ENCODE peak calls at places on chromosomes 12 and 14, in six cellular contexts. One of them, this sample, is unnamed.
A peak's percentile ranks its signal among the peaks of the same experiment; 100 is the strongest.

GRCh38 chr12:116142936-116143882 is 134.3 kb downstream of the MED13L start:
- DNase-seq in H9: no peak
- DNase-seq in Panc1: no peak
- DNase-seq in neural progenitor cell: no peak
- DNase-seq in lower lobe of right lung: no peak
- DNase-seq in OCI-LY7: no peak
- DNase-seq in this sample: no peak

GRCh38 chr12:84779169-84779568 is 133.4 kb downstream of the SLC6A15 start:
- DNase-seq in neural progenitor cell: no peak
- DNase-seq in OCI-LY7: no peak
- DNase-seq in lower lobe of right lung: no peak
- DNase-seq in Panc1: no peak
- DNase-seq in H9: no peak
- DNase-seq in this sample: no peak

GRCh38 chr12:88578821-88579518 is 1.3 kb downstream of the KITLG start:
- DNase-seq in neural progenitor cell: peak; percentile 64
- DNase-seq in OCI-LY7: no peak
- DNase-seq in lower lobe of right lung: no peak
- DNase-seq in H9: peak; percentile 64
- DNase-seq in Panc1: no peak
- DNase-seq in this sample: no peak

GRCh38 chr14:89721991-89722390 is 232.5 kb downstream of the EFCAB11 start:
- DNase-seq in lower lobe of right lung: no peak
- DNase-seq in neural progenitor cell: no peak
- DNase-seq in Panc1: no peak
- DNase-seq in OCI-LY7: no peak
- DNase-seq in H9: no peak
- DNase-seq in this sample: no peak

GRCh38 chr12:7013101-7013500 is 5.2 kb downstream of the LPCAT3 start:
- DNase-seq in OCI-LY7: no peak
- DNase-seq in Panc1: no peak
- DNase-seq in neural progenitor cell: no peak
- DNase-seq in lower lobe of right lung: no peak
- DNase-seq in H9: no peak
- DNase-seq in this sample: no peak

GRCh38 chr14:76109087-76109880 is 42.4 kb upstream of the GPATCH2L start:
- DNase-seq in neural progenitor cell: no peak
- DNase-seq in OCI-LY7: no peak
- DNase-seq in lower lobe of right lung: no peak
- DNase-seq in Panc1: no peak
- DNase-seq in H9: no peak
- DNase-seq in this sample: no peak

GRCh38 chr12:92753976-92754885 is 51.4 kb downstream of the PLEKHG7 start:
- DNase-seq in Panc1: no peak
- DNase-seq in OCI-LY7: no peak
- DNase-seq in neural progenitor cell: no peak
- DNase-seq in H9: no peak
- DNase-seq in lower lobe of right lung: no peak
- DNase-seq in this sample: no peak

GRCh38 chr12:102659200-102659911 is 179.0 kb upstream of the IGF1 start:
- DNase-seq in Panc1: no peak
- DNase-seq in lower lobe of right lung: no peak
- DNase-seq in H9: no peak
- DNase-seq in OCI-LY7: no peak
- DNase-seq in neural progenitor cell: no peak
- DNase-seq in this sample: no peak

GRCh38 chr14:98226411-98226810 is 1045.6 kb downstream of the BCL11B start:
- DNase-seq in H9: no peak
- DNase-seq in lower lobe of right lung: no peak
- DNase-seq in neural progenitor cell: no peak
- DNase-seq in Panc1: no peak
- DNase-seq in OCI-LY7: no peak
- DNase-seq in this sample: no peak

GRCh38 chr14:33934043-33934750 is 16.7 kb downstream of the EGLN3 start:
- DNase-seq in lower lobe of right lung: no peak
- DNase-seq in OCI-LY7: no peak
- DNase-seq in H9: no peak
- DNase-seq in Panc1: no peak
- DNase-seq in neural progenitor cell: no peak
- DNase-seq in this sample: no peak

GRCh38 chr12:116861331-116861730 is 19.9 kb downstream of the HRK start:
- DNase-seq in OCI-LY7: peak; percentile 92
- DNase-seq in lower lobe of right lung: no peak
- DNase-seq in H9: peak; percentile 60
- DNase-seq in neural progenitor cell: peak; percentile 34
- DNase-seq in Panc1: no peak
- DNase-seq in this sample: peak; percentile 74

GRCh38 chr14:31487891-31488290 is at the start of gene GPR33:
- DNase-seq in H9: no peak
- DNase-seq in Panc1: no peak
- DNase-seq in neural progenitor cell: no peak
- DNase-seq in OCI-LY7: no peak
- DNase-seq in lower lobe of right lung: no peak
- DNase-seq in this sample: no peak

GRCh38 chr14:89617471-89618291 is 200.6 kb upstream of the FOXN3 start:
- DNase-seq in Panc1: no peak
- DNase-seq in neural progenitor cell: peak; percentile 60
- DNase-seq in H9: no peak
- DNase-seq in OCI-LY7: peak; percentile 63
- DNase-seq in lower lobe of right lung: no peak
- DNase-seq in this sample: peak; percentile 13

GRCh38 chr12:15837141-15837781 is 44.9 kb upstream of the STRAP start:
- DNase-seq in H9: no peak
- DNase-seq in Panc1: no peak
- DNase-seq in OCI-LY7: no peak
- DNase-seq in lower lobe of right lung: no peak
- DNase-seq in neural progenitor cell: no peak
- DNase-seq in this sample: no peak

GRCh38 chr12:52402377-52402776 is 3.8 kb downstream of the KRT82 start:
- DNase-seq in lower lobe of right lung: no peak
- DNase-seq in neural progenitor cell: no peak
- DNase-seq in Panc1: no peak
- DNase-seq in OCI-LY7: no peak
- DNase-seq in H9: no peak
- DNase-seq in this sample: no peak

GRCh38 chr14:105917933-105918436 is 391.6 kb downstream of the TMEM121 start:
- DNase-seq in H9: no peak
- DNase-seq in OCI-LY7: no peak
- DNase-seq in neural progenitor cell: no peak
- DNase-seq in Panc1: no peak
- DNase-seq in lower lobe of right lung: peak; percentile 32
- DNase-seq in this sample: peak; percentile 1

GRCh38 chr14:67942311-67942710 is 122.7 kb downstream of the RAD51B start:
- DNase-seq in Panc1: no peak
- DNase-seq in lower lobe of right lung: no peak
- DNase-seq in OCI-LY7: no peak
- DNase-seq in neural progenitor cell: no peak
- DNase-seq in H9: no peak
- DNase-seq in this sample: no peak

GRCh38 chr14:77000340-77001235 is 27.9 kb downstream of the IRF2BPL start:
- DNase-seq in H9: no peak
- DNase-seq in Panc1: no peak
- DNase-seq in lower lobe of right lung: no peak
- DNase-seq in neural progenitor cell: peak; percentile 46
- DNase-seq in OCI-LY7: peak; percentile 76
- DNase-seq in this sample: peak; percentile 37

GRCh38 chr12:78088391-78088832 is 257.7 kb downstream of the NAV3 start:
- DNase-seq in neural progenitor cell: no peak
- DNase-seq in OCI-LY7: peak; percentile 16
- DNase-seq in H9: no peak
- DNase-seq in lower lobe of right lung: no peak
- DNase-seq in Panc1: peak; percentile 1
- DNase-seq in this sample: no peak

GRCh38 chr14:103427485-103428443 is 42.5 kb downstream of the MARK3 start:
- DNase-seq in lower lobe of right lung: no peak
- DNase-seq in neural progenitor cell: peak; percentile 8
- DNase-seq in OCI-LY7: no peak
- DNase-seq in H9: peak; percentile 77
- DNase-seq in Panc1: no peak
- DNase-seq in this sample: no peak

GRCh38 chr14:50957296-50957695 is 13.0 kb upstream of the PYGL start:
- DNase-seq in OCI-LY7: no peak
- DNase-seq in lower lobe of right lung: no peak
- DNase-seq in H9: no peak
- DNase-seq in Panc1: no peak
- DNase-seq in neural progenitor cell: no peak
- DNase-seq in this sample: no peak

GRCh38 chr12:122740351-122740750 is 9.7 kb upstream of the HCAR1 start:
- DNase-seq in neural progenitor cell: no peak
- DNase-seq in H9: no peak
- DNase-seq in Panc1: no peak
- DNase-seq in lower lobe of right lung: no peak
- DNase-seq in OCI-LY7: no peak
- DNase-seq in this sample: no peak

GRCh38 chr14:34436118-34436905 is 25.7 kb downstream of the SPTSSA start:
- DNase-seq in Panc1: no peak
- DNase-seq in OCI-LY7: peak; percentile 32
- DNase-seq in neural progenitor cell: no peak
- DNase-seq in lower lobe of right lung: no peak
- DNase-seq in H9: no peak
- DNase-seq in this sample: no peak

GRCh38 chr12:6020930-6021329 is 75.9 kb upstream of the ANO2 start:
- DNase-seq in lower lobe of right lung: no peak
- DNase-seq in neural progenitor cell: no peak
- DNase-seq in OCI-LY7: no peak
- DNase-seq in H9: no peak
- DNase-seq in Panc1: no peak
- DNase-seq in this sample: no peak

GRCh38 chr12:106753526-106753925 is 21.0 kb upstream of the RIC8B start:
- DNase-seq in neural progenitor cell: no peak
- DNase-seq in OCI-LY7: peak; percentile 92
- DNase-seq in lower lobe of right lung: no peak
- DNase-seq in H9: no peak
- DNase-seq in Panc1: no peak
- DNase-seq in this sample: no peak

DNA sequence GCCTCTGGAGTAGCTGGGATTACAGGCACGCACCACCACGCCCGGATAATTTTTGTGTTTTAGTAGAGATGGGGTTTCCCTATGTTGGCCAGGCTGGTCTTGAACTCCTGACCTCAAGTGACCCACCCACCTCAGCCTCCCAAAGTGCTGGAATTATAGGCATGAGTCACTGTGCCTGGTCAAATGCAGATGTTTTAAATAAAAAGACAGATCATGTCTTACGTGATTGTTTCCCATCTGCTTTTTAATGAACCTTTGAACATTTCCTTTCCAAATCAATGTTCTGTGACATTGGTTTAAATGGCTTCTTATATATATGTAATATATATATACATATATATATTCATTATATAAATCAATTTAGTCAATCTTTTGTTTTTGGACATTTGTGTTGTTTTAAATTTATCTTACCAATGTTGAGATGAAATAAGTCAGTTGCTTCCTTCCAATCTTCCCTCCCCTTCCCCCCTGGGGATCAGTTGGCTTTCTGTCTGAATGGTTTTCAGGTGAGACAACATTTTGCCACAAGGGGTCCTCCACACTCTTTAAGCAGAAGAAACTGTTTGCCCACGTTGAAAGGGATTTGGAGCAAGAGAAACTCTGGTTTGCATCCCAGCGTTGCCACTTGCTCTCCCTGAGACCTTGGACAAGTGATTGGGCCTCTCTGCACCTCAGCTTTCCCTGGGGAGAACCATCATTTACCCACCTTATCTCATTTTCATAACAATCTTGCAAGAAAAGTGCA is 47.6 kb upstream of the RBM19 start:
- DNase-seq in lower lobe of right lung: no peak
- DNase-seq in neural progenitor cell: peak; percentile 77
- DNase-seq in Panc1: no peak
- DNase-seq in OCI-LY7: peak; percentile 7
- DNase-seq in H9: peak; percentile 76
- DNase-seq in this sample: no peak
- TF ChIP-seq CTCF in lower lobe of right lung: no peak
- TF ChIP-seq CTCF in neural progenitor cell: peak; percentile 67
- TF ChIP-seq CTCF in Panc1: peak; percentile 54
- TF ChIP-seq CTCF in OCI-LY7: peak; percentile 62
- TF ChIP-seq CTCF in H9: peak; percentile 82
- TF ChIP-seq CTCF in this sample: peak; percentile 33

DNA sequence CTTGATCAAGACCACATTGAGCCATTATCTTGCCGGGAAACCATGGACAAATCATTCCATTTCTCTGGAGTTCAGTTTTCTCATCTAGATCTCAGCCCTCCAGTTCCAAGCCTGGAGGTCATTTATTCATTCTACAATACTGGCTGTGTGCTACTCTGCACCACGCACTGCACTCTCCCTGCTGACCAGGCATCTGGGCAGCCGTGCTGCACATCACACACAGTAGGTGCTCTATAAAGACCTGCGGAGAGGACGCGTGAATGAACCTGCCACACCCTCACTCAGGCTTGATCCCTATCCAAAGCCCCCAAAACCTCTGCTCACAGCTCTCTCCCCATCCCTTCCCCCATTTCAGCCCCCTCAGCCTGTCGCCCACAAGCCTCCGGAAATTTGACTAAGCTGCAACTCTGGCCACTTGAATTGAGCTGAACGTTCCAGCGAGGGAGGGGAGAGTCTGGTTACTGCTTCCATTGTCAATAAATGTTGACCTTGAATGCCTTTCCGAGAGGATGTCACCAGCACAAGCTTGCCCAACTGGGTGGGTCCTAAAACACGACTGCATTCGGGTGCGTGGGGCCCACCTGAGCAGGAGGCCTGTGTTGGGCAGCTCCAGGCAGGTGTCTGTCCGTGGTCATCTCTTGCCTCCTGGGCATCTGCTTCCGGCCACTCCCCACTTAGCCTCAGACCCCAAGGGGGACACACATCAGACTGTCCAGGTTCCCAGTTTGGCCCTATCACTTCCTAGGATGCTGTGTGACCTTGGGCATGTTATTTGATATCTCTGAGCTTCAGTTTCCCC is 17.8 kb downstream of the FAIM2 start:
- DNase-seq in H9: no peak
- DNase-seq in OCI-LY7: no peak
- DNase-seq in Panc1: no peak
- DNase-seq in neural progenitor cell: no peak
- DNase-seq in lower lobe of right lung: peak; percentile 27
- DNase-seq in this sample: no peak
- H3K4me1 ChIP-seq in H9: peaks cover 6% of the 10 kb centered on the region
- H3K4me1 ChIP-seq in OCI-LY7: no peaks in the 10 kb centered on the region
- H3K4me1 ChIP-seq in Panc1: peaks cover 4% of the 10 kb centered on the region
- H3K4me1 ChIP-seq in neural progenitor cell: peaks cover 53% of the 10 kb centered on the region
- H3K4me1 ChIP-seq in lower lobe of right lung: no peaks in the 10 kb centered on the region
- H3K4me1 ChIP-seq in this sample: no peaks in the 10 kb centered on the region

DNA sequence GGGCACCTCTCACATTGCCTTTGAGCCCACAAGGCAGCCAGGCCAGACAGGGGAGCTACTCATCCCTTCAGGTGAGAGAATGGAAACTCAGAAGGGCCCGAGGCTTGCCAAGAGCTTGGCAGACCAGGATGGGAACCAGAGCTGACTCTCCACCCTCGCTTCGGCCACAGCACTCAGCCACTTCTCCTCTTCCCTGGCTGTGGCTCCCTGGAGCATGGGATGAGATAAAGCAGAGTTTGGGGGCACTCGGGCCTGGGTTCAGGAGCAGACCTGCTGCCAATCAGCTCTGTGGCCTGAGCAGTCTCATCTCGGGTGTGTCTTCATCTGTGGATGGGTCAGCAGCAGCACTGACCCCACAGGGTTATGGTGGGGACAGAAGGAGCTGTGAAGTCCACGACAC is 20.0 kb upstream of the CCDC85C start:
- DNase-seq in lower lobe of right lung: no peak
- DNase-seq in OCI-LY7: no peak
- DNase-seq in neural progenitor cell: no peak
- DNase-seq in Panc1: no peak
- DNase-seq in H9: no peak
- DNase-seq in this sample: no peak
- H3K27ac ChIP-seq in lower lobe of right lung: no peak overlapping the region
- H3K27ac ChIP-seq in OCI-LY7: no peak overlapping the region
- H3K27ac ChIP-seq in neural progenitor cell: no peak overlapping the region
- H3K27ac ChIP-seq in Panc1: no peak overlapping the region
- H3K27ac ChIP-seq in H9: no peak overlapping the region
- H3K27ac ChIP-seq in this sample: no peak overlapping the region

GRCh38 chr14:80927385-80927989 is 14.1 kb downstream of the CEP128 start:
- DNase-seq in Panc1: no peak
- DNase-seq in lower lobe of right lung: no peak
- DNase-seq in H9: peak; percentile 38
- DNase-seq in neural progenitor cell: no peak
- DNase-seq in OCI-LY7: no peak
- DNase-seq in this sample: no peak
- TF ChIP-seq CTCF in Panc1: peak; percentile 11
- TF ChIP-seq CTCF in lower lobe of right lung: no peak
- TF ChIP-seq CTCF in H9: peak; percentile 56
- TF ChIP-seq CTCF in neural progenitor cell: peak; percentile 35
- TF ChIP-seq CTCF in OCI-LY7: peak; percentile 52
- TF ChIP-seq CTCF in this sample: no peak

This sample was measured in heart right ventricle.